ENCODE peak calls at places on chromosomes 16 and 17, in eight cellular contexts. One of them, this sample, is unnamed.

GRCh38 chr17:69581061-69581955 is 166.8 kb downstream of the MAP2K6 start:
- DNase-seq in choroid plexus epithelial cell: no peak
- DNase-seq in fibroblast of mammary gland: no peak
- DNase-seq in BJ: no peak
- DNase-seq in AG04450: no peak
- DNase-seq in type B pancreatic cell: no peak
- DNase-seq in Caco-2: no peak
- DNase-seq in cardiac fibroblast: no peak
- DNase-seq in this sample: no peak

GRCh38 chr17:56679148-56679766 is 85.8 kb downstream of the NOG start:
- DNase-seq in Caco-2: no peak
- DNase-seq in BJ: no peak
- DNase-seq in choroid plexus epithelial cell: peak; percentile 53
- DNase-seq in fibroblast of mammary gland: peak; percentile 47
- DNase-seq in cardiac fibroblast: peak; percentile 36
- DNase-seq in AG04450: no peak
- DNase-seq in type B pancreatic cell: no peak
- DNase-seq in this sample: no peak

GRCh38 chr16:50472472-50472871 is 75.7 kb upstream of the NKD1 start:
- DNase-seq in cardiac fibroblast: no peak
- DNase-seq in choroid plexus epithelial cell: no peak
- DNase-seq in fibroblast of mammary gland: no peak
- DNase-seq in type B pancreatic cell: no peak
- DNase-seq in Caco-2: no peak
- DNase-seq in AG04450: no peak
- DNase-seq in BJ: no peak
- DNase-seq in this sample: no peak

GRCh38 chr17:63911657-63912100 is 621 bp upstream of the CSHL1 start:
- DNase-seq in choroid plexus epithelial cell: peak; percentile 20
- DNase-seq in fibroblast of mammary gland: no peak
- DNase-seq in BJ: no peak
- DNase-seq in cardiac fibroblast: peak; percentile 19
- DNase-seq in Caco-2: no peak
- DNase-seq in AG04450: no peak
- DNase-seq in type B pancreatic cell: no peak
- DNase-seq in this sample: no peak

GRCh38 chr16:70523013-70523620 is at the start of gene COG4:
- DNase-seq in choroid plexus epithelial cell: peak; percentile 84
- DNase-seq in AG04450: peak; percentile 49
- DNase-seq in cardiac fibroblast: peak; percentile 87
- DNase-seq in type B pancreatic cell: peak; percentile 89
- DNase-seq in Caco-2: peak; percentile 92
- DNase-seq in BJ: peak; percentile 21
- DNase-seq in fibroblast of mammary gland: peak; percentile 79
- DNase-seq in this sample: peak; percentile 39

GRCh38 chr16:50627419-50627818 is 53.7 kb downstream of the SNX20 start:
- DNase-seq in cardiac fibroblast: peak; percentile 55
- DNase-seq in Caco-2: no peak
- DNase-seq in BJ: no peak
- DNase-seq in AG04450: no peak
- DNase-seq in choroid plexus epithelial cell: peak; percentile 28
- DNase-seq in type B pancreatic cell: no peak
- DNase-seq in fibroblast of mammary gland: peak; percentile 21
- DNase-seq in this sample: no peak

GRCh38 chr17:74757931-74758845 is 9.8 kb downstream of the NHERF1 start:
- DNase-seq in BJ: no peak
- DNase-seq in type B pancreatic cell: no peak
- DNase-seq in fibroblast of mammary gland: no peak
- DNase-seq in Caco-2: peak; percentile 32
- DNase-seq in AG04450: no peak
- DNase-seq in choroid plexus epithelial cell: peak; percentile 53
- DNase-seq in cardiac fibroblast: peak; percentile 51
- DNase-seq in this sample: no peak

GRCh38 chr17:44358066-44358465 is 5.6 kb downstream of the FAM171A2 start:
- DNase-seq in type B pancreatic cell: no peak
- DNase-seq in Caco-2: no peak
- DNase-seq in BJ: no peak
- DNase-seq in AG04450: no peak
- DNase-seq in choroid plexus epithelial cell: no peak
- DNase-seq in fibroblast of mammary gland: no peak
- DNase-seq in cardiac fibroblast: no peak
- DNase-seq in this sample: no peak

GRCh38 chr17:2709173-2709661 is 2.3 kb downstream of the CLUH start:
- DNase-seq in AG04450: no peak
- DNase-seq in Caco-2: no peak
- DNase-seq in type B pancreatic cell: no peak
- DNase-seq in cardiac fibroblast: no peak
- DNase-seq in choroid plexus epithelial cell: no peak
- DNase-seq in fibroblast of mammary gland: no peak
- DNase-seq in BJ: no peak
- DNase-seq in this sample: no peak

GRCh38 chr17:7403902-7404736 is at the start of gene TMEM256:
- DNase-seq in BJ: peak; percentile 98
- DNase-seq in choroid plexus epithelial cell: peak; percentile 100
- DNase-seq in AG04450: peak; percentile 99
- DNase-seq in Caco-2: peak; percentile 96
- DNase-seq in cardiac fibroblast: peak; percentile 100
- DNase-seq in fibroblast of mammary gland: peak; percentile 99
- DNase-seq in type B pancreatic cell: peak; percentile 97
- DNase-seq in this sample: peak; percentile 95
- TF ChIP-seq CTCF in BJ: no peak
- TF ChIP-seq CTCF in choroid plexus epithelial cell: no peak
- TF ChIP-seq CTCF in AG04450: peak; percentile 1
- TF ChIP-seq CTCF in Caco-2: no peak
- TF ChIP-seq CTCF in cardiac fibroblast: no peak
- TF ChIP-seq CTCF in fibroblast of mammary gland: no peak
- TF ChIP-seq CTCF in type B pancreatic cell: peak; percentile 38
- TF ChIP-seq CTCF in this sample: no peak

DNA sequence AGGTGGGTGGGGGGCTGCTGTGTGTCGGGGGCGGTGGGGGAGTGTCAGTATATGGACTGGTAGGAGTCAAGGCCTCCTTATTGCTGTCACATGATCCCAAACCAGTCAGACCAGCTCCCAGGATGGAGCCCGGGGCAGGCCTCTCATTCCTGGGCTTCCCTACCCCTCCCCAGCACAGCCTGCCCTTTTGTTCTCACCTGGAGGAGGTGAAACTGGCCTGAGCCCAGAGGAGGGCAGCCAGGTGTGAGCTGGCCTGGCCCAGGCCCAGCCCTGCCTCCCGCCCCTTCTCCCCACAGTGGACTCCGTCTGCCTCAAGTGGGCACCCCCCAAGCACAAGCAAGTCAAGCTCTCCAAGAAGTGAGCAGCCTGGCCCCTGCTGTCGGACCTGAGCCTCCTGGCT is 4.6 kb downstream of the PRSS8 start:
- DNase-seq in choroid plexus epithelial cell: no peak
- DNase-seq in cardiac fibroblast: no peak
- DNase-seq in type B pancreatic cell: no peak
- DNase-seq in AG04450: no peak
- DNase-seq in fibroblast of mammary gland: no peak
- DNase-seq in BJ: no peak
- DNase-seq in Caco-2: peak; percentile 94
- DNase-seq in this sample: no peak
- TF ChIP-seq CTCF in choroid plexus epithelial cell: no peak
- TF ChIP-seq CTCF in cardiac fibroblast: no peak
- TF ChIP-seq CTCF in type B pancreatic cell: no peak
- TF ChIP-seq CTCF in AG04450: no peak
- TF ChIP-seq CTCF in fibroblast of mammary gland: no peak
- TF ChIP-seq CTCF in BJ: no peak
- TF ChIP-seq CTCF in Caco-2: no peak
- TF ChIP-seq CTCF in this sample: no peak

GRCh38 chr17:81317436-81317821 is 22.3 kb upstream of the SLC38A10 start:
- DNase-seq in BJ: no peak
- DNase-seq in choroid plexus epithelial cell: no peak
- DNase-seq in cardiac fibroblast: no peak
- DNase-seq in AG04450: no peak
- DNase-seq in fibroblast of mammary gland: no peak
- DNase-seq in type B pancreatic cell: no peak
- DNase-seq in Caco-2: no peak
- DNase-seq in this sample: no peak

GRCh38 chr17:81315885-81316391 is 20.8 kb upstream of the SLC38A10 start:
- DNase-seq in fibroblast of mammary gland: no peak
- DNase-seq in choroid plexus epithelial cell: no peak
- DNase-seq in Caco-2: no peak
- DNase-seq in type B pancreatic cell: no peak
- DNase-seq in AG04450: no peak
- DNase-seq in cardiac fibroblast: no peak
- DNase-seq in BJ: no peak
- DNase-seq in this sample: no peak

GRCh38 chr17:81314410-81315169 is 19.5 kb upstream of the SLC38A10 start:
- DNase-seq in Caco-2: no peak
- DNase-seq in cardiac fibroblast: no peak
- DNase-seq in BJ: no peak
- DNase-seq in type B pancreatic cell: no peak
- DNase-seq in fibroblast of mammary gland: no peak
- DNase-seq in AG04450: no peak
- DNase-seq in choroid plexus epithelial cell: no peak
- DNase-seq in this sample: no peak

GRCh38 chr17:81313776-81314409 is 18.8 kb upstream of the SLC38A10 start:
- DNase-seq in BJ: no peak
- DNase-seq in fibroblast of mammary gland: no peak
- DNase-seq in AG04450: no peak
- DNase-seq in cardiac fibroblast: no peak
- DNase-seq in choroid plexus epithelial cell: no peak
- DNase-seq in Caco-2: no peak
- DNase-seq in type B pancreatic cell: no peak
- DNase-seq in this sample: no peak

DNA sequence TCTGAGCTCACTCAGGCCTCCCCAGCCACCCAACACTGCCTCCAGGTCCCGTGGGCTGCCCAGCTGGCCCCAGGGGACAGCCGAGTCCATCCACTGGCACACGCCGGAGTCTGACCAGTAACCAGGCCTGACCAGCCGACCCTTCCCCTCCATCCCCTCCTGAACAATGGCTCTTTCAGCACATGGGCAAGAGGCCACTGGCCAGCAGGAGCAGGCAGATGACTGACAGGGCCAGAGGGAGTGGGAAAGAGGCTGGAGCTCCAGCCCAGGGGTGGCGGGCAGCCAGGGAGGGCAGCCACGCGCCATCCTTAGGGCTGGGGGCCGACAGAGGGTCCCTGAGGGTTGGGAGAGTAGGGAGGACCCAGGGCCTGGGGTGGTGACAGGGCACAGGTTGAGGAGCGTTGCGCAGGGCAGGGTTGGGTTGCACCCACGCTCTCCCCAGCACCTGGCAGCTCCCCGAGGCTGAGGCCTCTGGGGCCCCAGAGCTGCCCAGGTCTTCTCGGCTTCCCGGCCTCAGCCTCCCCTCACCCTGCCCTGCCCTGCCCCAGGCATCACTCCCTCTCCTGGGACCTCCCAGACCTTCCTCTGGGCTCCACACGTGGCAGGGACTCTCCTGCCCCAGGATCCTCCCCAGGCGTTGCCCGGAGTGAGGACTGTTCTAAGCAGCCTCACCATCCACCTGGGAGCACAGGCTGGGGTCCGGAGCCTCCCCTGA is 20.2 kb upstream of the SLC38A10 start:
- DNase-seq in type B pancreatic cell: no peak
- DNase-seq in fibroblast of mammary gland: no peak
- DNase-seq in choroid plexus epithelial cell: no peak
- DNase-seq in BJ: no peak
- DNase-seq in AG04450: no peak
- DNase-seq in Caco-2: no peak
- DNase-seq in cardiac fibroblast: no peak
- DNase-seq in this sample: no peak
- TF ChIP-seq CTCF in type B pancreatic cell: no peak
- TF ChIP-seq CTCF in fibroblast of mammary gland: no peak
- TF ChIP-seq CTCF in choroid plexus epithelial cell: no peak
- TF ChIP-seq CTCF in BJ: no peak
- TF ChIP-seq CTCF in AG04450: no peak
- TF ChIP-seq CTCF in Caco-2: no peak
- TF ChIP-seq CTCF in cardiac fibroblast: no peak
- TF ChIP-seq CTCF in this sample: no peak

GRCh38 chr16:83887088-83887487 is 11.8 kb upstream of the MLYCD start:
- DNase-seq in type B pancreatic cell: no peak
- DNase-seq in BJ: no peak
- DNase-seq in AG04450: no peak
- DNase-seq in fibroblast of mammary gland: peak; percentile 27
- DNase-seq in choroid plexus epithelial cell: peak; percentile 23
- DNase-seq in Caco-2: no peak
- DNase-seq in cardiac fibroblast: no peak
- DNase-seq in this sample: no peak
- TF ChIP-seq CTCF in type B pancreatic cell: peak; percentile 49
- TF ChIP-seq CTCF in BJ: peak; percentile 48
- TF ChIP-seq CTCF in AG04450: no peak
- TF ChIP-seq CTCF in fibroblast of mammary gland: peak; percentile 37
- TF ChIP-seq CTCF in choroid plexus epithelial cell: peak; percentile 35
- TF ChIP-seq CTCF in Caco-2: peak; percentile 9
- TF ChIP-seq CTCF in cardiac fibroblast: peak; percentile 20
- TF ChIP-seq CTCF in this sample: no peak

GRCh38 chr17:39777534-39778365 is 40.0 kb downstream of the GRB7 start:
- DNase-seq in cardiac fibroblast: no peak
- DNase-seq in fibroblast of mammary gland: no peak
- DNase-seq in choroid plexus epithelial cell: no peak
- DNase-seq in BJ: no peak
- DNase-seq in AG04450: no peak
- DNase-seq in Caco-2: no peak
- DNase-seq in type B pancreatic cell: no peak
- DNase-seq in this sample: no peak
- TF ChIP-seq CTCF in cardiac fibroblast: no peak
- TF ChIP-seq CTCF in fibroblast of mammary gland: no peak
- TF ChIP-seq CTCF in choroid plexus epithelial cell: no peak
- TF ChIP-seq CTCF in BJ: no peak
- TF ChIP-seq CTCF in AG04450: no peak
- TF ChIP-seq CTCF in Caco-2: no peak
- TF ChIP-seq CTCF in type B pancreatic cell: no peak
- TF ChIP-seq CTCF in this sample: no peak

GRCh38 chr16:46555981-46556380 is 65.2 kb downstream of the SHCBP1 start:
- DNase-seq in AG04450: no peak
- DNase-seq in Caco-2: no peak
- DNase-seq in BJ: peak; percentile 3
- DNase-seq in choroid plexus epithelial cell: no peak
- DNase-seq in fibroblast of mammary gland: peak; percentile 5
- DNase-seq in type B pancreatic cell: no peak
- DNase-seq in cardiac fibroblast: no peak
- DNase-seq in this sample: no peak
- TF ChIP-seq CTCF in AG04450: no peak
- TF ChIP-seq CTCF in Caco-2: no peak
- TF ChIP-seq CTCF in BJ: no peak
- TF ChIP-seq CTCF in choroid plexus epithelial cell: no peak
- TF ChIP-seq CTCF in fibroblast of mammary gland: no peak
- TF ChIP-seq CTCF in type B pancreatic cell: no peak
- TF ChIP-seq CTCF in cardiac fibroblast: no peak
- TF ChIP-seq CTCF in this sample: no peak

This sample was measured in epithelial cell of proximal tubule.